ENCODE peak calls at places on chromosomes 7 and 10, in four cellular contexts. S, L, D and A are unnamed samples.

GRCh38 chr10:117266812-117267211 is 25.9 kb downstream of the SLC18A2 start:
- DNase-seq in S (no peak), L (no peak), D (no peak), A (no peak)

GRCh38 chr10:43118631-43119415 is 19.4 kb upstream of the CSGALNACT2 start:
- DNase-seq in L (no peak), D (no peak), S (no peak), A (no peak)

GRCh38 chr7:132240821-132241422 is 335.3 kb downstream of the PLXNA4 start:
- DNase-seq in S (no peak), D (no peak), L (no peak), A (no peak)

GRCh38 chr7:2281556-2281955 is 32.7 kb downstream of the SNX8 start:
- DNase-seq in S (peak), D (peak), L (no peak), A (no peak)

GRCh38 chr10:70296406-70296899 is 12.6 kb upstream of the NPFFR1 start:
- DNase-seq in L (no peak), S (peak), D (peak), A (no peak)

GRCh38 chr10:7610017-7610416 is 56.7 kb downstream of the ITIH5 start:
- DNase-seq in S (no peak), L (no peak), D (no peak), A (no peak)

GRCh38 chr7:132575336-132575986 is 809 bp downstream of the PLXNA4 start:
- DNase-seq in D (no peak), L (peak), S (peak), A (peak)

GRCh38 chr7:108570146-108570755 is 577 bp downstream of the DNAJB9 start:
- DNase-seq in D (peak), S (peak), L (no peak), A (peak)

GRCh38 chr10:37535459-37536246 is 321.8 kb downstream of the ZNF248 start:
- DNase-seq in L (no peak), S (no peak), D (no peak), A (no peak)

GRCh38 chr10:47294057-47294456 is 5.9 kb upstream of the GDF10 start:
- DNase-seq in S (no peak), L (no peak), D (no peak), A (no peak)

GRCh38 chr7:84637568-84638338 is 443.2 kb upstream of the SEMA3A start:
- DNase-seq in L (no peak), S (no peak), D (no peak), A (peak)

GRCh38 chr10:59098811-59099452 is 77.5 kb upstream of the PHYHIPL start:
- DNase-seq in S (peak), D (no peak), L (no peak), A (no peak)

GRCh38 chr10:128567561-128567960 is 441.3 kb upstream of the MKI67 start:
- DNase-seq in S (no peak), D (no peak), L (no peak), A (no peak)

GRCh38 chr7:128879939-128880746 is 17.5 kb downstream of the ATP6V1F start:
- DNase-seq in L (peak), S (peak), D (peak), A (peak)

GRCh38 chr7:25098096-25099046 is 26.7 kb downstream of the CYCS start:
- DNase-seq in L (peak), S (peak), D (peak), A (peak)

GRCh38 chr7:89621925-89622641 is 532.2 kb upstream of the STEAP1 start:
- DNase-seq in S (no peak), D (no peak), L (no peak), A (no peak)

GRCh38 chr10:103504181-103504783 is 10.8 kb downstream of the NEURL1 start:
- DNase-seq in L (no peak), S (peak), D (peak), A (no peak)

GRCh38 chr7:151968357-151968756 is 12.1 kb downstream of the GALNTL5 start:
- DNase-seq in S (no peak), L (peak), D (no peak), A (no peak)

GRCh38 chr7:86814980-86815379 is 171.3 kb downstream of the GRM3 start:
- DNase-seq in D (peak), S (peak), L (no peak), A (peak)

GRCh38 chr7:151272410-151272809 is 23.9 kb upstream of the SMARCD3 start:
- DNase-seq in L (no peak), D (no peak), S (no peak), A (no peak)

GRCh38 chr7:150451833-150452431 is 1.5 kb downstream of the GIMAP8 start:
- DNase-seq in S (no peak), L (no peak), D (no peak), A (no peak)

GRCh38 chr10:47406548-47406869 is 22.4 kb upstream of the ZNF488 start:
- DNase-seq in D (no peak), L (no peak), S (no peak), A (no peak)

GRCh38 chr10:114174462-114175190 is 623 bp upstream of the CCDC186 start:
- DNase-seq in D (no peak), S (no peak), L (no peak), A (no peak)

DNA sequence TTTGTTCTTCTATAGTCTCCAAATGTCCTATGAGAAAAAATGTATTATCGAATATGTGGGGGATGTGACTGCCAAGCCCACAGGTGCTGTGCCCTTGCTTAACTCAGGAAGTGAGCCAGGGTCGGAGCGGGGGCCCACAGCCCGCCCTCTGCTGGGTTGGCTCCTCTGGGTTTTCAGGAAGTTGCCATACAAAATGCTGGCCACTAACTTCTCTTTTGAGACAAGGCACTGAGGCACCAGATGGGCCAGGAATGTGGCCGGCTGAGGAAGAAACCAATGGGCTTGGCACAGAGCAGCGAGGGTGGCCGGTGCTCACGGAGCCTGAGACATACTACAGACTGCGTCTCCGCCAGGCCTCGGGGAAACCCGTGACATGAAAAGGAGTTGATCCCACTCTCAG is 58.9 kb downstream of the FAM53B start:
- DNase-seq in L (no peak), D (no peak), S (no peak), A (no peak)
- TF ChIP-seq TEAD4 in L (no peak), D (no peak), S (no peak), A (no peak)

GRCh38 chr10:1128649-1129048 is 72.5 kb downstream of the WDR37 start:
- DNase-seq in L (no peak), D (no peak), S (no peak), A (no peak)
- TF ChIP-seq TEAD4 in L (no peak), D (no peak), S (no peak), A (no peak)

GRCh38 chr10:51700228-51700835 is 937 bp upstream of the CSTF2T start:
- DNase-seq in D (peak), S (no peak), L (no peak), A (no peak)
- TF ChIP-seq TEAD4 in D (no peak), S (no peak), L (no peak), A (no peak)

GRCh38 chr7:30917216-30917893 is 5.7 kb downstream of the AQP1 start:
- DNase-seq in S (no peak), L (no peak), D (no peak), A (no peak)
- TF ChIP-seq TEAD4 in S (no peak), L (no peak), D (no peak), A (no peak)

GRCh38 chr7:79090543-79090942 is 362.9 kb downstream of the MAGI2 start:
- DNase-seq in S (no peak), L (no peak), D (no peak), A (no peak)
- TF ChIP-seq TEAD4 in S (no peak), L (no peak), D (no peak), A (no peak)

DNA sequence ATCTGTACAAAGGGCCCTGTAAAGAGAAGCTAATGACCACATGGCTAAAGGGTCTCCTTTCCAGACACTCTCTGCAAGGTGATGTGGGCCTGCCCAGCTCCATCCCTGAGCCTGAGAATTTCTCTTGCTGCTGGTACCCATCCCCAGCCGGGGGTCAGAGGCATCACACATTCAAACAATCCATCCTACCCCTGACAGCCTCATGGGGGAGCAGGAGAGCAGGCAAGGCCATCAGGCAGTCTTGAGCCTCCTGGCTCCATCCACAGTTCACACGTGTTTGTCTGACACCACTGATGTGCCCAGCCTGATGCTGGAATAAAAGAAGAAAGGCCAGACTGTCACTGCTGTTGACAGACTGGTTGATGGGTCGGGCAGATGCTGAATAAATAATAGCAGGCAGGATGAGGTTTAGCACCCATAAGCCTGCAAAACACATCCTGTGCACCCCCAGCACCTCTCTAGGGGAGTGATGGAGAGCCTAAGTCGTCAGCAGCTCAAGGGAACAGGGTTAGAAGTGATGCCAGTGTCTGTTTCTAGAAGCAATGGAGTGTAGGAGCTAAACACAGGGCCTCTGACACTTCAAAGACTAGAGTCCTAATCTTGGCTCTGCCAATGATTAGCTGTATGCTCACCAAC is 43.5 kb downstream of the TLL2 start:
- DNase-seq in D (peak), L (peak), S (peak), A (peak)
- TF ChIP-seq TEAD4 in D (no peak), L (peak), S (no peak), A (no peak)

GRCh38 chr10:75396861-75397570 is 4.5 kb downstream of the ZNF503 start:
- DNase-seq in D (no peak), L (peak), S (no peak), A (peak)
- TF ChIP-seq TEAD4 in D (no peak), L (no peak), S (no peak), A (no peak)

DNA sequence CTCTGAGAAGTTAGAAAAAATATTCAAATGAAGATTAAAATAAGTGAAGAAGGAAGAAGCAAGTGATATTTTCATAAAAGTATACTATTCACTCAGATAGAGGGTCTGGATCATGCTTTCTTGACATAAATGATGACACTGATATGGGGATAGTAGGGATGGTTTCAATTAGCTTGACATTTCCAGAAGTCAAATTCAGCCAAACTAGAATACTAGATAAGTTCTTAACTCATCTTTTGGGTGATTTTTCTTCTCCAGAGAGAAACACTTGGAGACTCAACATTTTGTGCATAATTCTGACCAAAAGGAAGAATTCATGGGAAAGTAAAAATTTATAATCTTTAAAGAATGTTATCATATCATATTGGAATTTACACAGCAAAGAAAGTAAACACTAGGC is 152.0 kb upstream of the LRGUK start:
- DNase-seq in L (no peak), D (no peak), S (peak), A (no peak)
- TF ChIP-seq TEAD4 in L (no peak), D (no peak), S (no peak), A (no peak)